ENCODE peak calls at places on chromosomes 16 and 17, in ten cellular contexts. T, S, G, W, E, X, B, N, Y and J are unnamed samples.

GRCh38 chr17:12403881-12404398 is 261.8 kb upstream of the MYOCD start:
- DNase-seq in N (no peak), W (no peak), Y (no peak), S (no peak), G (no peak), B (no peak), X (no peak), T (no peak), E (no peak), J (no peak)

GRCh38 chr16:69839798-69840409 is 77.8 kb downstream of the WWP2 start:
- DNase-seq in S (no peak), X (no peak), B (peak; percentile 71), G (no peak), T (peak; percentile 45), E (no peak), N (peak; percentile 81), Y (no peak), W (peak; percentile 30), J (no peak)

GRCh38 chr16:11167581-11167980 is 88.4 kb downstream of the SOCS1 start:
- DNase-seq in T (no peak), E (no peak), N (no peak), Y (no peak), X (no peak), W (no peak), G (no peak), S (no peak), B (no peak), J (no peak)

GRCh38 chr17:7912927-7913524 is 3.1 kb downstream of the RNF227 start:
- DNase-seq in T (no peak), G (peak; percentile 76), W (no peak), Y (no peak), S (no peak), E (peak; percentile 74), X (peak; percentile 86), N (no peak), B (peak; percentile 35), J (peak; percentile 83)

GRCh38 chr16:57528499-57529323 is 7.7 kb downstream of the CCDC102A start:
- DNase-seq in Y (peak; percentile 44), B (no peak), N (no peak), W (no peak), E (peak; percentile 95), T (peak; percentile 16), G (peak; percentile 29), X (peak; percentile 34), S (no peak), J (no peak)

GRCh38 chr17:63635313-63635712 is 13.1 kb downstream of the MAP3K3 start:
- DNase-seq in Y (no peak), T (no peak), B (no peak), X (no peak), E (no peak), S (no peak), G (no peak), N (no peak), W (no peak), J (no peak)

GRCh38 chr17:50638851-50639767 is 4.4 kb downstream of the ABCC3 start:
- DNase-seq in Y (peak; percentile 94), E (peak; percentile 80), S (peak; percentile 94), G (peak; percentile 81), W (peak; percentile 88), B (peak; percentile 96), N (peak; percentile 99), T (peak; percentile 84), X (peak; percentile 94), J (peak; percentile 96)

GRCh38 chr17:17609121-17609520 is 17.6 kb upstream of the PEMT start:
- DNase-seq in W (no peak), G (no peak), Y (no peak), X (no peak), S (no peak), N (no peak), E (peak; percentile 84), B (no peak), T (no peak), J (no peak)

GRCh38 chr17:40450175-40450574 is 6.9 kb downstream of the IGFBP4 start:
- DNase-seq in E (peak; percentile 92), G (no peak), W (peak; percentile 42), T (no peak), S (no peak), Y (no peak), X (peak; percentile 65), N (peak; percentile 46), B (no peak), J (peak; percentile 49)

GRCh38 chr17:40541060-40541872 is 24.0 kb downstream of the CCR7 start:
- DNase-seq in Y (no peak), B (no peak), W (no peak), E (no peak), N (no peak), T (no peak), S (no peak), G (no peak), X (no peak), J (no peak)

GRCh38 chr16:27073733-27074132 is 7.0 kb downstream of the C16orf82 start:
- DNase-seq in W (no peak), X (no peak), E (no peak), S (no peak), N (no peak), Y (no peak), G (no peak), B (no peak), T (no peak), J (no peak)

GRCh38 chr17:36500745-36501225 is 14.3 kb downstream of the ZNHIT3 start:
- DNase-seq in X (no peak), B (no peak), G (no peak), W (no peak), S (no peak), Y (no peak), N (no peak), E (peak; percentile 51), T (no peak), J (no peak)

GRCh38 chr17:74898376-74898946 is 5.0 kb upstream of the FADS6 start:
- DNase-seq in T (no peak), N (no peak), W (no peak), G (no peak), E (no peak), Y (no peak), B (no peak), X (peak; percentile 87), S (no peak), J (no peak)

GRCh38 chr17:72426948-72427760 is 306.3 kb downstream of the SOX9 start:
- DNase-seq in B (no peak), S (no peak), W (no peak), Y (no peak), T (no peak), X (no peak), E (peak; percentile 67), N (peak; percentile 35), G (peak; percentile 76), J (no peak)

GRCh38 chr17:73342057-73342522 is 30.3 kb upstream of the CDC42EP4 start:
- DNase-seq in G (peak; percentile 69), T (peak; percentile 53), S (peak; percentile 77), B (peak; percentile 64), N (peak; percentile 44), W (peak; percentile 70), E (peak; percentile 98), Y (peak; percentile 60), X (peak; percentile 84), J (peak; percentile 84)

GRCh38 chr16:53910990-53911389 is 207.0 kb downstream of the FTO start:
- DNase-seq in X (no peak), N (no peak), T (no peak), S (no peak), B (no peak), G (no peak), Y (no peak), E (no peak), W (no peak), J (no peak)

GRCh38 chr17:50095626-50096037 is 481 bp downstream of the PDK2 start:
- DNase-seq in Y (no peak), X (no peak), E (peak; percentile 77), T (no peak), N (no peak), S (no peak), W (no peak), G (peak; percentile 80), B (no peak), J (no peak)

GRCh38 chr17:82385559-82386255 is 14.1 kb downstream of the UTS2R start:
- DNase-seq in G (no peak), X (no peak), Y (peak; percentile 37), E (peak; percentile 62), N (peak; percentile 37), W (no peak), S (no peak), B (no peak), T (peak; percentile 33), J (no peak)

GRCh38 chr17:82386881-82387498 is 15.4 kb downstream of the UTS2R start:
- DNase-seq in S (no peak), N (no peak), Y (no peak), E (no peak), G (no peak), X (no peak), T (no peak), W (no peak), B (no peak), J (no peak)

GRCh38 chr17:82387577-82388106 is 16.1 kb downstream of the UTS2R start:
- DNase-seq in W (no peak), G (no peak), Y (no peak), N (no peak), T (no peak), S (no peak), X (no peak), B (no peak), E (no peak), J (no peak)

GRCh38 chr17:82384730-82385429 is 13.3 kb downstream of the UTS2R start:
- DNase-seq in E (peak; percentile 78), T (peak; percentile 79), X (peak; percentile 94), G (peak; percentile 59), Y (peak; percentile 69), B (peak; percentile 82), N (peak; percentile 89), S (no peak), W (peak; percentile 40), J (no peak)

GRCh38 chr17:82386256-82386831 is 14.8 kb downstream of the UTS2R start:
- DNase-seq in Y (no peak), X (no peak), B (no peak), W (no peak), T (peak; percentile 53), E (no peak), N (no peak), G (no peak), S (no peak), J (no peak)
- H3K4me3 ChIP-seq in Y (no peak overlapping the region), X (no peak overlapping the region), B (no peak overlapping the region), W (no peak overlapping the region), T (peak overlapping the region; percentile 23), E (no peak overlapping the region), N (no peak overlapping the region), G (no peak overlapping the region), S (no peak overlapping the region), J (no peak overlapping the region)

GRCh38 chr16:54930034-54930938 is at the start of gene IRX5:
- DNase-seq in Y (peak; percentile 93), B (peak; percentile 96), X (peak; percentile 99), S (peak; percentile 81), G (peak; percentile 92), W (peak; percentile 94), E (peak; percentile 95), N (peak; percentile 84), T (peak; percentile 91), J (peak; percentile 92)
- TF ChIP-seq CTCF in Y (no peak), B (no peak), X (no peak), S (no peak), G (no peak), W (no peak), E (peak; percentile 53), N (no peak), T (peak; percentile 55), J (no peak)

GRCh38 chr16:3158014-3158497 is 23.2 kb downstream of the ZNF213 start:
- DNase-seq in N (peak; percentile 41), T (no peak), W (no peak), G (peak; percentile 73), X (no peak), B (peak; percentile 16), Y (no peak), S (no peak), E (peak; percentile 82), J (peak; percentile 33)
- H3K4me3 ChIP-seq in N (peak overlapping the region; percentile 58), T (peak overlapping the region; percentile 93), W (peak overlapping the region; percentile 84), G (peak overlapping the region; percentile 73), X (peak overlapping the region; percentile 67), B (peak overlapping the region; percentile 59), Y (peak overlapping the region; percentile 84), S (peak overlapping the region; percentile 80), E (peak overlapping the region; percentile 87), J (peak overlapping the region; percentile 77)

GRCh38 chr17:76816590-76817135 is 51.5 kb upstream of the MGAT5B start:
- DNase-seq in B (peak; percentile 10), W (no peak), N (peak; percentile 11), E (peak; percentile 94), S (no peak), G (peak; percentile 85), T (peak; percentile 22), X (peak; percentile 52), Y (no peak), J (peak; percentile 47)
- TF ChIP-seq CTCF in B (peak; percentile 39), W (peak; percentile 18), N (peak; percentile 7), E (peak; percentile 84), S (peak; percentile 26), G (peak; percentile 93), T (peak; percentile 61), X (peak; percentile 64), Y (peak; percentile 60), J (peak; percentile 68)